ENCODE peak calls at places on chromosomes 12 and 14, in ten cellular contexts. L is neural progenitor cell; Z is stromal cell of bone marrow; D is fibroblast of lung; K is activated CD8-positive, alpha-beta T cell treated with anti-CD3 and anti-CD28 coated beads for 36 hours; A is frontal cortex; G is activated T-helper 1 cell treated with anti-CD3 and anti-CD28 coated beads, Interleukin-12 subunit alpha, Interleukin-12 subunit beta, Interleukin-2, Interleukin-4 antibody, amounts not matched to agents 30 ng/mL and 10 ng/mL and 1 ng/mL, durations not matched to agents 14 hours and 24 hours and 36 hours; P is CD8-positive, alpha-beta T cell; X is HTR-8/SVneo; T is adipocyte. U is an unnamed sample.
A peak's percentile ranks its signal among the peaks of the same experiment; 100 is the strongest.

GRCh38 chr12:111819191-111820158 is 22.6 kb upstream of the MAPKAPK5 start:
- DNase-seq in K (no peak), X (no peak), P (no peak), T (no peak), L (no peak), G (no peak), D (peak; percentile 7), A (no peak), Z (no peak), U (peak; percentile 27)

GRCh38 chr14:100268591-100269207 is 29.8 kb downstream of the YY1 start:
- DNase-seq in A (no peak), K (no peak), Z (peak; percentile 15), L (no peak), P (no peak), G (no peak), T (no peak), D (no peak), X (no peak), U (no peak)

GRCh38 chr12:96070670-96071279 is 35.4 kb upstream of the LTA4H start:
- DNase-seq in D (peak; percentile 28), L (peak; percentile 72), G (no peak), X (no peak), T (no peak), Z (no peak), P (no peak), K (no peak), A (no peak), U (peak; percentile 10)

GRCh38 chr12:130633771-130634170 is 82.3 kb downstream of the RIMBP2 start:
- DNase-seq in G (no peak), X (no peak), L (peak; percentile 86), Z (no peak), A (no peak), T (no peak), D (no peak), P (no peak), K (no peak), U (no peak)

GRCh38 chr14:99395904-99396530 is 84.6 kb downstream of the SETD3 start:
- DNase-seq in P (peak; percentile 55), D (peak; percentile 88), X (no peak), L (no peak), K (peak; percentile 66), Z (no peak), T (no peak), A (no peak), G (no peak), U (peak; percentile 66)

GRCh38 chr12:102016472-102016871 is 45.3 kb downstream of the WASHC3 start:
- DNase-seq in D (no peak), P (no peak), G (no peak), A (no peak), T (no peak), Z (no peak), L (no peak), X (no peak), K (no peak), U (no peak)

GRCh38 chr12:71589478-71589881 is 74.2 kb downstream of the ZFC3H1 start:
- DNase-seq in A (no peak), G (no peak), K (no peak), Z (peak; percentile 37), L (no peak), X (peak; percentile 35), T (peak; percentile 61), P (no peak), D (peak; percentile 52), U (peak; percentile 35)

GRCh38 chr12:8081228-8081920 is 700 bp upstream of the NECAP1 start:
- DNase-seq in K (peak; percentile 51), Z (peak; percentile 2), L (no peak), A (no peak), T (peak; percentile 47), G (no peak), X (no peak), P (no peak), D (no peak), U (peak; percentile 3)

GRCh38 chr12:15728118-15728598 is 61.0 kb downstream of the EPS8 start:
- DNase-seq in K (no peak), G (no peak), P (no peak), X (peak; percentile 7), A (no peak), T (peak; percentile 62), Z (peak; percentile 84), L (no peak), D (peak; percentile 76), U (peak; percentile 90)

GRCh38 chr14:65072937-65073336 is 29.4 kb downstream of the MAX start:
- DNase-seq in G (no peak), K (no peak), Z (no peak), P (no peak), T (no peak), L (no peak), A (no peak), X (no peak), D (no peak), U (no peak)